ENCODE peak calls at places on chromosome 20, in four cellular contexts. U is central memory CD8-positive, alpha-beta T cell; E is SW 1271; H is activated CD4-positive, CD25-positive, alpha-beta regulatory T cell. I is an unnamed sample.

GRCh38 chr20:47574616-47575401 is 73.1 kb downstream of the NCOA3 start:
- DNase-seq in E (no peak), H (no peak), U (no peak), I (no peak)

GRCh38 chr20:60953311-60953710 is 298.8 kb upstream of the CDH4 start:
- DNase-seq in U (no peak), H (no peak), E (no peak), I (no peak)

GRCh38 chr20:29873946-29874345 is 1383.5 kb upstream of the DEFB115 start:
- DNase-seq in E (no peak), H (no peak), U (no peak), I (peak)

GRCh38 chr20:4637081-4637797 is 84.5 kb upstream of the PRND start:
- DNase-seq in E (no peak), U (no peak), H (no peak), I (no peak)

GRCh38 chr20:43372051-43372450 is 85.6 kb upstream of the SRSF6 start:
- DNase-seq in H (no peak), E (no peak), U (no peak), I (no peak)

GRCh38 chr20:57022306-57022705 is 244.1 kb downstream of the BMP7 start:
- DNase-seq in U (no peak), H (no peak), E (no peak), I (no peak)

GRCh38 chr20:44542902-44543301 is 21.0 kb upstream of the SERINC3 start:
- DNase-seq in U (no peak), E (no peak), H (no peak), I (no peak)

GRCh38 chr20:54772931-54773642 is 297.7 kb downstream of the DOK5 start:
- DNase-seq in H (no peak), E (no peak), U (no peak), I (no peak)

GRCh38 chr20:53002786-53003185 is 30.6 kb downstream of the TSHZ2 start:
- DNase-seq in U (no peak), H (no peak), E (no peak), I (no peak)

GRCh38 chr20:19986419-19986818 is 30.7 kb upstream of the NAA20 start:
- DNase-seq in E (no peak), H (no peak), U (no peak), I (no peak)

I was measured in endothelial cell.